ENCODE peak calls at places on chromosomes 5 and 9, in four cellular contexts. N is IMR-90, E is HepG2, P is GM12878. W is an unnamed sample.

GRCh38 chr9:125544988-125545651 is 161.9 kb downstream of the MAPKAP1 start:
- DNase-seq in N (peak; percentile 89), E (no peak), P (no peak), W (no peak)

GRCh38 chr9:137294684-137295312 is 7.3 kb downstream of the NRARP start:
- DNase-seq in E (no peak), P (no peak), N (peak; percentile 27), W (no peak)

GRCh38 chr9:114631166-114631565 is 20.1 kb downstream of the TMEM268 start:
- DNase-seq in N (no peak), E (no peak), P (no peak), W (no peak)

GRCh38 chr5:98307811-98308210 is 465.7 kb upstream of the RGMB start:
- DNase-seq in E (no peak), N (peak; percentile 92), P (no peak), W (no peak)

GRCh38 chr5:139443766-139444473 is 4.6 kb upstream of the DNAJC18 start:
- DNase-seq in E (no peak), N (peak; percentile 80), P (no peak), W (no peak)

GRCh38 chr9:4182831-4183230 is 117.0 kb downstream of the GLIS3 start:
- DNase-seq in P (no peak), E (no peak), N (no peak), W (no peak)

GRCh38 chr5:176573564-176574296 is 24.6 kb downstream of the CDHR2 start:
- DNase-seq in E (peak; percentile 38), P (no peak), N (peak; percentile 32), W (peak; percentile 32)

GRCh38 chr9:70053864-70054263 is 10.2 kb downstream of the MAMDC2 start:
- DNase-seq in N (no peak), E (no peak), P (no peak), W (peak; percentile 31)

GRCh38 chr5:57175586-57175985 is 1.7 kb downstream of the GPBP1 start:
- DNase-seq in P (no peak), N (no peak), E (no peak), W (no peak)

GRCh38 chr5:67648201-67648671 is 451.6 kb upstream of the CD180 start:
- DNase-seq in P (no peak), E (no peak), N (no peak), W (no peak)

GRCh38 chr5:159581502-159582249 is 251.4 kb upstream of the IL12B start:
- DNase-seq in P (no peak), E (no peak), N (peak; percentile 45), W (peak; percentile 94)

GRCh38 chr9:93309889-93310425 is 126.0 kb downstream of the WNK2 start:
- DNase-seq in N (no peak), E (no peak), P (no peak), W (no peak)

GRCh38 chr5:52693279-52693678 is 94.4 kb upstream of the ITGA1 start:
- DNase-seq in E (peak; percentile 30), N (peak; percentile 45), P (no peak), W (no peak)

GRCh38 chr5:113487411-113487778 is 858 bp downstream of the MCC start:
- DNase-seq in N (peak; percentile 5), E (no peak), P (no peak), W (peak; percentile 15)

GRCh38 chr5:96203761-96204160 is 229.3 kb downstream of the PCSK1 start:
- DNase-seq in P (no peak), N (peak; percentile 55), E (no peak), W (no peak)

GRCh38 chr5:60487885-60488425 is 212.0 kb downstream of the DEPDC1B start:
- DNase-seq in E (peak; percentile 72), N (no peak), P (no peak), W (no peak)

GRCh38 chr9:136010615-136011341 is 49.6 kb upstream of the UBAC1 start:
- DNase-seq in E (no peak), N (no peak), P (no peak), W (no peak)

GRCh38 chr5:178284095-178284675 is 51.6 kb upstream of the PHYKPL start:
- DNase-seq in N (peak; percentile 3), E (no peak), P (no peak), W (peak; percentile 26)

GRCh38 chr9:13213337-13213736 is 66.2 kb downstream of the MPDZ start:
- DNase-seq in N (peak; percentile 47), E (peak; percentile 3), P (no peak), W (no peak)

GRCh38 chr9:88658311-88658822 is 123.4 kb downstream of the NXNL2 start:
- DNase-seq in P (no peak), N (no peak), E (no peak), W (no peak)

GRCh38 chr5:180618830-180619562 is 27.7 kb upstream of the SCGB3A1 start:
- DNase-seq in E (no peak), N (peak; percentile 47), P (no peak), W (no peak)

GRCh38 chr5:81852277-81853004 is 101.5 kb upstream of the SSBP2 start:
- DNase-seq in E (no peak), P (no peak), N (peak; percentile 34), W (peak; percentile 51)

GRCh38 chr5:90434116-90434714 is 24.7 kb upstream of the CETN3 start:
- DNase-seq in N (peak; percentile 45), E (peak; percentile 39), P (no peak), W (peak; percentile 31)
- TF ChIP-seq CEBPB in N (no peak), E (no peak), P (no peak), W (no peak)

GRCh38 chr5:99449786-99450185 is 521.0 kb upstream of the CHD1 start:
- DNase-seq in N (no peak), E (no peak), P (no peak), W (no peak)
- TF ChIP-seq CEBPB in N (no peak), E (no peak), P (no peak), W (no peak)

GRCh38 chr9:18921677-18922076 is 111.3 kb downstream of the SAXO1 start:
- DNase-seq in E (no peak), N (peak; percentile 11), P (no peak), W (no peak)
- TF ChIP-seq CEBPB in E (no peak), N (no peak), P (no peak), W (no peak)

GRCh38 chr5:108372369-108372768 is 9.5 kb downstream of the FBXL17 start:
- DNase-seq in P (no peak), N (no peak), E (no peak), W (no peak)

GRCh38 chr5:108371263-108371662 is 10.6 kb downstream of the FBXL17 start:
- DNase-seq in E (no peak), N (no peak), P (no peak), W (no peak)

GRCh38 chr5:108369167-108369566 is 12.7 kb downstream of the FBXL17 start:
- DNase-seq in P (no peak), N (no peak), E (no peak), W (no peak)

GRCh38 chr5:108366500-108366899 is 15.4 kb downstream of the FBXL17 start:
- DNase-seq in N (no peak), E (no peak), P (no peak), W (no peak)

GRCh38 chr5:108367679-108368334 is 14.1 kb downstream of the FBXL17 start:
- DNase-seq in N (no peak), P (no peak), E (no peak), W (no peak)
- TF ChIP-seq CEBPB in N (no peak), P (no peak), E (no peak), W (no peak)

W was measured in HCT116.